ENCODE peak calls at places on chromosomes 11 and 22, in eight cellular contexts. B is amygdala, Q is amniotic stem cell, U is iPS DF 19.7, T is HT1080, N is germinal center, Z is Right ventricle myocardium superior, Y is breast epithelium. F is an unnamed sample.

GRCh38 chr22:36162127-36163034 is 1.8 kb upstream of the APOL3 start:
- DNase-seq in B (no peak), Q (no peak), U (no peak), T (no peak), N (no peak), Z (no peak), Y (no peak), F (no peak)

GRCh38 chr11:130369141-130369691 is 54.5 kb upstream of the ZBTB44 start:
- DNase-seq in B (peak), Q (no peak), U (no peak), T (no peak), N (no peak), Z (no peak), Y (no peak), F (no peak)

GRCh38 chr22:44680481-44680894 is 21.5 kb upstream of the PRR5 start:
- DNase-seq in B (no peak), Q (no peak), U (no peak), T (no peak), N (no peak), Z (no peak), Y (no peak), F (no peak)

GRCh38 chr22:40347300-40347699 is 1.0 kb downstream of the ADSL start:
- DNase-seq in B (no peak), Q (no peak), U (no peak), T (no peak), N (no peak), Z (no peak), Y (no peak), F (no peak)

GRCh38 chr11:85665756-85666155 is 827 bp upstream of the CREBZF start:
- DNase-seq in B (no peak), Q (no peak), U (no peak), T (no peak), N (no peak), Z (no peak), Y (no peak), F (no peak)

GRCh38 chr11:65918211-65919150 is at the start of gene C11orf68:
- DNase-seq in B (no peak), Q (no peak), U (no peak), T (peak), N (no peak), Z (no peak), Y (no peak), F (no peak)

GRCh38 chr11:38156495-38157146 is 1558.6 kb upstream of the RAG2 start:
- DNase-seq in B (no peak), Q (no peak), U (no peak), T (no peak), N (no peak), Z (no peak), Y (no peak), F (no peak)

GRCh38 chr22:28952857-28953256 is 69.5 kb downstream of the ZNRF3 start:
- DNase-seq in B (no peak), Q (no peak), U (no peak), T (no peak), N (no peak), Z (no peak), Y (no peak), F (no peak)

GRCh38 chr11:95506777-95507176 is 275.8 kb upstream of the SESN3 start:
- DNase-seq in B (no peak), Q (no peak), U (no peak), T (no peak), N (no peak), Z (no peak), Y (no peak), F (no peak)

F was measured in non-pigmented ciliary epithelial cell.